ENCODE peak calls at places on chromosomes 3 and 15, in four cellular contexts. J, B, V and D are unnamed samples.

GRCh38 chr15:59388670-59389069 is 16.0 kb upstream of the MYO1E start:
- DNase-seq in J (peak; percentile 61), B (no peak), V (no peak), D (no peak)

GRCh38 chr3:151468284-151468917 is 7.5 kb upstream of the IGSF10 start:
- DNase-seq in J (peak; percentile 69), B (peak; percentile 10), V (no peak), D (peak; percentile 87)

GRCh38 chr15:33789141-33789540 is 179.2 kb upstream of the CHRM5 start:
- DNase-seq in J (peak; percentile 37), B (no peak), V (no peak), D (no peak)

GRCh38 chr3:98980915-98981596 is 79.6 kb upstream of the DCBLD2 start:
- DNase-seq in J (peak; percentile 54), B (no peak), V (no peak), D (no peak)

GRCh38 chr3:126414406-126414805 is 19.7 kb downstream of the CFAP100 start:
- DNase-seq in J (no peak), B (no peak), V (no peak), D (no peak)

GRCh38 chr3:183699238-183699947 is 1.8 kb downstream of the YEATS2 start:
- DNase-seq in J (no peak), B (no peak), V (no peak), D (peak; percentile 42)

GRCh38 chr3:193777524-193777923 is 184.5 kb downstream of the OPA1 start:
- DNase-seq in J (no peak), B (no peak), V (no peak), D (no peak)

GRCh38 chr15:95894407-95894956 is 436.0 kb upstream of the NR2F2 start:
- DNase-seq in J (no peak), B (no peak), V (no peak), D (no peak)

GRCh38 chr3:161150001-161150525 is 44.9 kb upstream of the B3GALNT1 start:
- DNase-seq in J (no peak), B (no peak), V (no peak), D (no peak)

GRCh38 chr3:64530434-64531049 is 157.3 kb downstream of the ADAMTS9 start:
- DNase-seq in J (peak; percentile 86), B (no peak), V (no peak), D (peak; percentile 58)

GRCh38 chr15:70575251-70576227 is 187.8 kb downstream of the UACA start:
- DNase-seq in J (peak; percentile 40), B (no peak), V (no peak), D (no peak)

GRCh38 chr15:46921906-46922305 is 795.4 kb upstream of the SEMA6D start:
- DNase-seq in J (no peak), B (no peak), V (no peak), D (no peak)

GRCh38 chr3:105906834-105907233 is 38.0 kb upstream of the CBLB start:
- DNase-seq in J (peak; percentile 74), B (no peak), V (no peak), D (no peak)

GRCh38 chr15:40550381-40551037 is 14.3 kb downstream of the CCDC32 start:
- DNase-seq in J (no peak), B (no peak), V (no peak), D (peak; percentile 77)

GRCh38 chr3:156682491-156682890 is 8.1 kb downstream of the TIPARP start:
- DNase-seq in J (no peak), B (no peak), V (no peak), D (no peak)

GRCh38 chr15:99433757-99434211 is 132.0 kb upstream of the MEF2A start:
- DNase-seq in J (no peak), B (no peak), V (no peak), D (no peak)

GRCh38 chr15:76229266-76229665 is 82.0 kb downstream of the ETFA start:
- DNase-seq in J (no peak), B (no peak), V (no peak), D (no peak)

GRCh38 chr3:155309581-155309980 is 16.1 kb upstream of the STRIT1 start:
- DNase-seq in J (no peak), B (no peak), V (no peak), D (no peak)

GRCh38 chr3:66344846-66345578 is 124.2 kb downstream of the SLC25A26 start:
- DNase-seq in J (no peak), B (no peak), V (no peak), D (no peak)

GRCh38 chr15:68637755-68638405 is 59.1 kb downstream of the CORO2B start:
- DNase-seq in J (peak; percentile 76), B (no peak), V (no peak), D (no peak)

GRCh38 chr3:49476563-49476962 is 6.5 kb downstream of the DAG1 start:
- DNase-seq in J (no peak), B (no peak), V (no peak), D (no peak)

GRCh38 chr15:100920516-100921135 is 1.5 kb downstream of the LRRK1 start:
- DNase-seq in J (no peak), B (no peak), V (no peak), D (peak; percentile 59)

GRCh38 chr3:15327941-15328340 is 4.4 kb downstream of the SH3BP5 start:
- DNase-seq in J (peak; percentile 60), B (no peak), V (no peak), D (peak; percentile 90)

GRCh38 chr3:73052857-73053256 is 8.6 kb upstream of the EBLN2 start:
- DNase-seq in J (no peak), B (no peak), V (no peak), D (no peak)

GRCh38 chr3:46710671-46711295 is 6.9 kb downstream of the PRSS50 start:
- DNase-seq in J (no peak), B (no peak), V (no peak), D (no peak)

GRCh38 chr3:184186902-184187207 is 856 bp downstream of the ABCF3 start:
- DNase-seq in J (no peak), B (no peak), V (no peak), D (no peak)

GRCh38 chr3:103440539-103441113 is 1005.8 kb downstream of the ZPLD1 start:
- DNase-seq in J (no peak), B (no peak), V (no peak), D (no peak)

GRCh38 chr3:133812872-133813271 is 7.3 kb downstream of the SRPRB start:
- DNase-seq in J (peak; percentile 68), B (no peak), V (no peak), D (no peak)

GRCh38 chr3:114848087-114848486 is 299.0 kb downstream of the ZBTB20 start:
- DNase-seq in J (no peak), B (no peak), V (no peak), D (no peak)

GRCh38 chr3:38308456-38308855 is 26.4 kb downstream of the SLC22A14 start:
- DNase-seq in J (no peak), B (no peak), V (no peak), D (no peak)